ENCODE peak calls at places on chromosomes 5 and 9, in four cellular contexts. One of them, this sample, is unnamed.

GRCh38 chr5:180644825-180645608 is 4.4 kb downstream of the FLT4 start:
- DNase-seq in fibroblast of lung: no peak
- DNase-seq in PC-3: no peak
- DNase-seq in adrenal gland: peak
- DNase-seq in this sample: no peak

GRCh38 chr5:39430461-39430860 is 5.7 kb upstream of the DAB2 start:
- DNase-seq in fibroblast of lung: no peak
- DNase-seq in PC-3: peak
- DNase-seq in adrenal gland: no peak
- DNase-seq in this sample: no peak

GRCh38 chr9:79661926-79662552 is 90.3 kb downstream of the TLE4 start:
- DNase-seq in fibroblast of lung: no peak
- DNase-seq in PC-3: no peak
- DNase-seq in adrenal gland: no peak
- DNase-seq in this sample: no peak

GRCh38 chr5:179137001-179137642 is 76.9 kb downstream of the ZNF354C start:
- DNase-seq in PC-3: no peak
- DNase-seq in fibroblast of lung: no peak
- DNase-seq in adrenal gland: no peak
- DNase-seq in this sample: no peak

GRCh38 chr5:6583049-6583880 is 49.6 kb downstream of the NSUN2 start:
- DNase-seq in PC-3: no peak
- DNase-seq in adrenal gland: no peak
- DNase-seq in fibroblast of lung: peak
- DNase-seq in this sample: no peak

GRCh38 chr5:137733922-137734695 is 1.8 kb downstream of the KLHL3 start:
- DNase-seq in adrenal gland: no peak
- DNase-seq in fibroblast of lung: no peak
- DNase-seq in PC-3: no peak
- DNase-seq in this sample: no peak

GRCh38 chr9:89194381-89195114 is 15.9 kb upstream of the SHC3 start:
- DNase-seq in fibroblast of lung: no peak
- DNase-seq in adrenal gland: no peak
- DNase-seq in PC-3: peak
- DNase-seq in this sample: no peak

GRCh38 chr5:120252839-120253238 is 211.3 kb upstream of the PRR16 start:
- DNase-seq in PC-3: peak
- DNase-seq in fibroblast of lung: peak
- DNase-seq in adrenal gland: no peak
- DNase-seq in this sample: no peak

GRCh38 chr5:179258922-179259730 is 86.1 kb downstream of the ADAMTS2 start:
- DNase-seq in PC-3: no peak
- DNase-seq in adrenal gland: peak
- DNase-seq in fibroblast of lung: peak
- DNase-seq in this sample: no peak

DNA sequence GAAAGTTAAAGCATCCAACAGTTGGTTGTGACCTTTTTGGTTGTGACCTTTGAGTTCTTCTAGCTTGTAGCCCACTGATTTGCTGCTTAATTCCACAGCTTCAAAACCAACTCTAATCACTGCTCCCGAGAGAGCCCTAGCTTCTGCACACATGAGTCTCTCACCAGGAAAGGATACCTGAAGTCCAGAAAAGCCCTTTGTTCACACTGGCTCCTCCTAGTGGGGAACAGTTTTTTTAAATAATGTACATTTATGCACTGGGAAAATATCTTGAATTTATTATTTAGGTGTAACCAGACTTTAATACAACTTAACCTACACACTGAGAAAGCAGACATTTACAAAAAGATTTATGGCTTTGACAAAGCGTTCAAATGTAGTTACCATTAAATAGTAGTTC is 120.2 kb upstream of the CCDC152 start:
- DNase-seq in fibroblast of lung: no peak
- DNase-seq in adrenal gland: no peak
- DNase-seq in PC-3: peak
- DNase-seq in this sample: no peak
- TF ChIP-seq CTCF in fibroblast of lung: peak
- TF ChIP-seq CTCF in adrenal gland: peak
- TF ChIP-seq CTCF in PC-3: peak
- TF ChIP-seq CTCF in this sample: no peak

GRCh38 chr5:168070761-168071160 is 220.7 kb upstream of the WWC1 start:
- DNase-seq in PC-3: no peak
- DNase-seq in fibroblast of lung: no peak
- DNase-seq in adrenal gland: no peak
- DNase-seq in this sample: no peak
- H3K27ac ChIP-seq in PC-3: no peak
- H3K27ac ChIP-seq in fibroblast of lung: no peak
- H3K27ac ChIP-seq in adrenal gland: no peak
- H3K27ac ChIP-seq in this sample: no peak

GRCh38 chr5:155128786-155129512 is 115.4 kb downstream of the KIF4B start:
- DNase-seq in fibroblast of lung: no peak
- DNase-seq in adrenal gland: peak
- DNase-seq in PC-3: peak
- DNase-seq in this sample: peak
- TF ChIP-seq CTCF in fibroblast of lung: no peak
- TF ChIP-seq CTCF in adrenal gland: no peak
- TF ChIP-seq CTCF in PC-3: no peak
- TF ChIP-seq CTCF in this sample: no peak

DNA sequence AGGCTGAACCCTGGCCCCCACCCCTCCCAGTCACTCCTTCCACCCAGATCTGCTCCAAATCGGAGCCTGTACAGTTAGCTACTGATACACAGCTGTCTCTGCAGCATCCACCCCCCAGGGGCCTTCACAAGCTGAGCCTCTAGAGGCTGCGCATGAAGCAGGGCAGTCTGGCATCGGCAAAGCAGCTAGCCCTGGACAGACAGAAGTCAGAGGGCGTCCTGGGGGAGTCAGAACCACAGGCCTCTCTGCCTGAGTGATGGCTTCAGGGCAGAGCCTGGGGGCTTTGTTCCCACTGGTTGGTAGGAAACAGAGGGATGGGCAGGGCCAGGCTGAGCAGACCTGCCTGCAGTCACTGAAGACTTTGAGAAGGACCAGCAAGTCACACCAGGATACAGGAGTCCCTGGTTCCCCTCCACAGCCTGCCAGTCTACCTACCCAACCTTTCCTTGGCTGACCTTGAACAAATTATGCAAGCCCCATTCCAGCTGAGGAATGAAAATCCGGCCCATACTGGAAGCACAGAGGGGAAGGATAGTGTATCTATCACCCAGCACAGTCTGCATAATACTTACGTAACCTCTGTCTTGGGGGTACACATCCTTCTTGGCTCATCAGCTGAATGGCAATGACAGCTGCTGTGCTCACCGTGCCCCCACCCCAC is 8.7 kb downstream of the VDAC1 start:
- DNase-seq in PC-3: no peak
- DNase-seq in fibroblast of lung: no peak
- DNase-seq in adrenal gland: peak
- DNase-seq in this sample: no peak
- H3K27ac ChIP-seq in PC-3: no peak
- H3K27ac ChIP-seq in fibroblast of lung: no peak
- H3K27ac ChIP-seq in adrenal gland: no peak
- H3K27ac ChIP-seq in this sample: peak

GRCh38 chr9:121734465-121734864 is 83.0 kb downstream of the DAB2IP start:
- DNase-seq in fibroblast of lung: no peak
- DNase-seq in adrenal gland: no peak
- DNase-seq in PC-3: no peak
- DNase-seq in this sample: no peak

GRCh38 chr9:121735792-121736130 is 84.3 kb downstream of the DAB2IP start:
- DNase-seq in fibroblast of lung: no peak
- DNase-seq in adrenal gland: no peak
- DNase-seq in PC-3: no peak
- DNase-seq in this sample: peak

GRCh38 chr9:121736147-121736721 is 84.8 kb downstream of the DAB2IP start:
- DNase-seq in adrenal gland: no peak
- DNase-seq in fibroblast of lung: peak
- DNase-seq in PC-3: no peak
- DNase-seq in this sample: peak

GRCh38 chr9:121736964-121737462 is 85.6 kb downstream of the DAB2IP start:
- DNase-seq in adrenal gland: peak
- DNase-seq in fibroblast of lung: no peak
- DNase-seq in PC-3: peak
- DNase-seq in this sample: peak

DNA sequence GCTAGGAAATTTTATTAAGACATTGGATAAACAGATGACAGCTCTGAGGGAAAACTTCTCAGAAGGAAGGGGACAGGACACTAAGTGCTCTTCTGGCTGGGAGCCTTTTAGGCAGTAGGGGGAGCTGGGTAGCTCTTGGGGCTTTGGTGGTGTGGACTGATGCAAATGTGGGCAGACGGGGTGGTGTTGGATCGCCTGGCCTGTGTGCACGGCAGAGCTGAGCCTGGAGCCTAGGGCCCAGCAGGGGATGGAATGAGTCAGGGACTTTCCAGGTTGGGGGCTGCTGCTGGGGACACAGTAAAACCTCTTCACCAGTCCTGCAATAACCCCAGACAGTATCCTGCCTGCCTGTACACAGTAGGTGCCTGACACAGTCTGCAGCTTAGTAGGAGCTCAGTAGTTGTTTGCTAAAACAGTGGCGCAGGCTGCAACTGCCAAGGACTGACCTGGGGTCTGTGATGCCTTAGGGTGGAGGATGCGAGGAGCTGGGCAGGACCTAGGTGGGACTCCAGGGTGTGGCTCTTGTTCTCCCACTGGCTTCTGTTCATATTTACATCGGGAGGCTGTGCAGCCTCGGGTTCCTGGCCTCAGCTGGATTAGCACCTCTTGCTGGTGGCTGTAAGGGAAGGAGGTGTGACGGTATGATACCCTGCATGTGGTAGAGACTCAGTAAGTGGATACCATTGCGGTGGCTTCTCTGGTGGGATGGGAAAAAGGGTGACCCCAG is 83.8 kb downstream of the DAB2IP start:
- DNase-seq in adrenal gland: no peak
- DNase-seq in fibroblast of lung: peak
- DNase-seq in PC-3: peak
- DNase-seq in this sample: peak
- TF ChIP-seq CTCF in adrenal gland: no peak
- TF ChIP-seq CTCF in fibroblast of lung: peak
- TF ChIP-seq CTCF in PC-3: peak
- TF ChIP-seq CTCF in this sample: no peak

GRCh38 chr5:159021360-159022177 is 78.1 kb downstream of the EBF1 start:
- DNase-seq in adrenal gland: no peak
- DNase-seq in PC-3: no peak
- DNase-seq in fibroblast of lung: no peak
- DNase-seq in this sample: no peak

GRCh38 chr5:159026781-159027180 is 72.9 kb downstream of the EBF1 start:
- DNase-seq in fibroblast of lung: no peak
- DNase-seq in PC-3: no peak
- DNase-seq in adrenal gland: no peak
- DNase-seq in this sample: no peak

GRCh38 chr5:159017787-159018186 is 81.9 kb downstream of the EBF1 start:
- DNase-seq in adrenal gland: peak
- DNase-seq in fibroblast of lung: peak
- DNase-seq in PC-3: peak
- DNase-seq in this sample: peak

GRCh38 chr5:159018855-159019254 is 80.9 kb downstream of the EBF1 start:
- DNase-seq in adrenal gland: no peak
- DNase-seq in PC-3: no peak
- DNase-seq in fibroblast of lung: no peak
- DNase-seq in this sample: no peak

DNA sequence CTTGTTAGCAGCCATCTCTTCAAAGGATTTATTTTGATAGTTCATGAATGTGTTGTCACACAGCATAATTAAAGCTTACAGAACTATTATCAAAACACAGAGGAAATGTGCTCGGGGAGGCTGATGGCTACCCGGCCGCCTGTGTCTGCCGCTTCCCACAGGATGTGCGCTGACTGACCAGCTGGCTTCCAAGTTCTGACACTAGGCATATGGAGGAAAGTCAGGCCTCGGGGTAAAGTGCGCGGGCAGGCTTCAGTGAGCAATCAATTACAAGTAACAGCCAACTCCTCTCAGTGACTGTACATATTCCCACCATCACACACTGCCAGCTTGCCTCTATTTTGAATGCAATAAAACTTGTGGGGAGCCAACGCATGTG is 77.5 kb downstream of the EBF1 start:
- DNase-seq in fibroblast of lung: peak
- DNase-seq in PC-3: no peak
- DNase-seq in adrenal gland: peak
- DNase-seq in this sample: no peak
- H3K27ac ChIP-seq in fibroblast of lung: peak
- H3K27ac ChIP-seq in PC-3: no peak
- H3K27ac ChIP-seq in adrenal gland: no peak
- H3K27ac ChIP-seq in this sample: no peak

GRCh38 chr9:93859431-93860215 is 95.5 kb downstream of the BARX1 start:
- DNase-seq in fibroblast of lung: no peak
- DNase-seq in adrenal gland: no peak
- DNase-seq in PC-3: no peak
- DNase-seq in this sample: no peak
- TF ChIP-seq CTCF in fibroblast of lung: no peak
- TF ChIP-seq CTCF in adrenal gland: no peak
- TF ChIP-seq CTCF in PC-3: no peak
- TF ChIP-seq CTCF in this sample: no peak

This sample was measured in RWPE1.